ENCODE peak calls at places on chromosomes 3 and 15, in four cellular contexts. One of them, this sample, is unnamed.

GRCh38 chr15:77538793-77539487 is 93.8 kb downstream of the LINGO1 start:
- DNase-seq in heart left ventricle: no peak
- DNase-seq in body of pancreas: peak
- DNase-seq in A549: no peak
- DNase-seq in this sample: no peak

GRCh38 chr3:152524198-152525140 is 255.7 kb downstream of the MBNL1 start:
- DNase-seq in heart left ventricle: peak
- DNase-seq in body of pancreas: peak
- DNase-seq in A549: no peak
- DNase-seq in this sample: no peak

GRCh38 chr3:81837071-81837593 is 75.7 kb upstream of the GBE1 start:
- DNase-seq in heart left ventricle: no peak
- DNase-seq in body of pancreas: no peak
- DNase-seq in A549: no peak
- DNase-seq in this sample: no peak

GRCh38 chr3:136716629-136717028 is 35.5 kb downstream of the STAG1 start:
- DNase-seq in heart left ventricle: no peak
- DNase-seq in body of pancreas: no peak
- DNase-seq in A549: no peak
- DNase-seq in this sample: no peak

GRCh38 chr3:156160653-156161052 is 40.3 kb downstream of the KCNAB1 start:
- DNase-seq in heart left ventricle: no peak
- DNase-seq in body of pancreas: no peak
- DNase-seq in A549: no peak
- DNase-seq in this sample: no peak

GRCh38 chr3:186930639-186931486 is 537 bp downstream of the ST6GAL1 start:
- DNase-seq in heart left ventricle: peak
- DNase-seq in body of pancreas: peak
- DNase-seq in A549: peak
- DNase-seq in this sample: no peak

GRCh38 chr3:46734773-46735172 is 17.1 kb upstream of the PRSS50 start:
- DNase-seq in heart left ventricle: no peak
- DNase-seq in body of pancreas: no peak
- DNase-seq in A549: no peak
- DNase-seq in this sample: no peak

GRCh38 chr3:23915537-23916108 is 1.2 kb downstream of the NKIRAS1 start:
- DNase-seq in heart left ventricle: no peak
- DNase-seq in body of pancreas: no peak
- DNase-seq in A549: no peak
- DNase-seq in this sample: no peak

GRCh38 chr3:46006646-46007045 is 11.0 kb upstream of the FYCO1 start:
- DNase-seq in heart left ventricle: no peak
- DNase-seq in body of pancreas: no peak
- DNase-seq in A549: no peak
- DNase-seq in this sample: no peak

GRCh38 chr3:185691622-185692021 is 105.5 kb downstream of the SENP2 start:
- DNase-seq in heart left ventricle: no peak
- DNase-seq in body of pancreas: no peak
- DNase-seq in A549: no peak
- DNase-seq in this sample: no peak

GRCh38 chr3:38644662-38645053 is 4.8 kb downstream of the SCN5A start:
- DNase-seq in heart left ventricle: peak
- DNase-seq in body of pancreas: no peak
- DNase-seq in A549: no peak
- DNase-seq in this sample: no peak

GRCh38 chr3:162569314-162569713 is 1072.7 kb downstream of the OTOL1 start:
- DNase-seq in heart left ventricle: no peak
- DNase-seq in body of pancreas: no peak
- DNase-seq in A549: no peak
- DNase-seq in this sample: no peak
- TF ChIP-seq POLR2A in heart left ventricle: no peak
- TF ChIP-seq POLR2A in body of pancreas: no peak
- TF ChIP-seq POLR2A in A549: no peak
- TF ChIP-seq POLR2A in this sample: no peak

DNA sequence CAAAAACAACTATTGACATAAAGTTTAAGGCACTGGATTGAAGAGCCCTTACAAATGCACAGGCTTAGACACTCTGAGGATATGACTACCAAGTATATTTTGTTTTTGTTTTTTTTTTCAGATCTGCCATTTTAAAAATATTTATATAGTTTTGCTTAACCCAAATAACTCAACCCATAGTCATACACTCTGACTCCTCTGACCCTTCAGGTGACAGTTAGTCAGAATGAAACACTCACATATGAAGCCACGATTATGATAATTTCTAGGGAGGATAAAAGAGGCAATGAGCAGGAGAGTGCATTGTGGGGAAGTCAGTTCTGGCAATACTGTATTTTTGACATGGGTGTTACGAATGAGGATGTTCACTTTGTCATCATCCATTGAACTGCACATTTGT is 774.7 kb downstream of the MECOM start:
- DNase-seq in heart left ventricle: no peak
- DNase-seq in body of pancreas: no peak
- DNase-seq in A549: no peak
- DNase-seq in this sample: no peak
- TF ChIP-seq POLR2A in heart left ventricle: no peak
- TF ChIP-seq POLR2A in body of pancreas: no peak
- TF ChIP-seq POLR2A in A549: no peak
- TF ChIP-seq POLR2A in this sample: no peak

DNA sequence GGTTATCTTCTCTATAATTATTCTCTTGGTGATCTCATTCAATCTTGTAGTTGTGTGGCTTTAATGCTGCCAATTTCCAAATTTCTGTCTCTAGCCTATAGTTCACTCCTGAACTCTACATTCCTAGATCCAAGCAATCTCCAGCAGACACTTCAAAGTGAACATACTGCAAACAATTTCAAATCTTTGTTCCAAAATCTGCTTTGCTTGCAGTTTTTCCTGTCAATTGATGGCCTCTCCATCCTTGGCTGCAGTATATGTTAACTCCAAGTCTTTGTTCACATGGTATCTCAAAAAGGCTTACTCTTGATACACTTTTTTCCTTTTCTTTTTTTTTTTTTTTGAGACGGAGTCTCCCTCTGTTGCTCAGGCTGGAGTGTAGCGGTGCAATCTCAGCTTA is 17.4 kb downstream of the NAA50 start:
- DNase-seq in heart left ventricle: no peak
- DNase-seq in body of pancreas: no peak
- DNase-seq in A549: no peak
- DNase-seq in this sample: no peak
- TF ChIP-seq POLR2A in heart left ventricle: no peak
- TF ChIP-seq POLR2A in body of pancreas: no peak
- TF ChIP-seq POLR2A in A549: no peak
- TF ChIP-seq POLR2A in this sample: no peak

DNA sequence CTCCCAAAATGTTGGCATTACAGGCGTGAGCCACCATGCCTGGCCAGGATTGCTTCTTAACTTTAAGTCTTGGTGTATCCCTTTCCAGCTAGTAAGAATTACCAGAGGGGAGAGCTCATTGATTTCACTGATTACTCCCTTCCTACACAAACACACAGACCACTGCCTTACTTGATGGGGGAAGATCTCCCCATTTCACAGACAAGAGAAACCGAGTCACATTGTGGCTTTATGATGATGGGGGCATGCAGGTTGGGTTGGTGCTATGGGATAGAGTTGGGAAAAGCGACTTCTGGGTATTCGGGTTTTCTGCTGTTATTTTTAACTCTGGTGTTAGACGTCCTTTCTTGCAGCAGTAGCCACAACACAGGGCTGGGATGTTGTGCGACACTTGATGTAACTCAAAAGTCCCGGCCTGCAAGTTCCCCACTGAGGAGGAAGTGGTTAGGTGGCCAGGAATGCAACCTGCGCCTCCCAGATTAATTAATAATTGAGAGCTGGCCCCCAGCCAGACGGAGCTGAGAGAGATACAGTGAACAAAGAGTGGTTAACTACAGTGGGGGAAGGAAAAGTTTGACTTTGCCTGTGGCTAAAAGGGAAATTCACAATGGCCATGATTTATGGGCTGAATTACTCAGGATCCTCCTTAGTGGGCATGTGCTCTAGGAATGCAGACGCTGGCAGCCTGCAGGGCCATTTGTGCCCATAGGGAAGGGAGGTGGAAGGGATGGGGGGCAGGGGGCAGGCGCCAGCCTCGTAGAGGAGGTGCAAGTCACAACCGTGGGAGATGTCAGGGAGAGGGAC is 63.6 kb downstream of the SMAD6 start:
- DNase-seq in heart left ventricle: peak
- DNase-seq in body of pancreas: peak
- DNase-seq in A549: peak
- DNase-seq in this sample: no peak
- TF ChIP-seq POLR2A in heart left ventricle: no peak
- TF ChIP-seq POLR2A in body of pancreas: peak
- TF ChIP-seq POLR2A in A549: no peak
- TF ChIP-seq POLR2A in this sample: no peak

GRCh38 chr3:121660356-121661171 is at the start of gene HCLS1:
- DNase-seq in heart left ventricle: peak
- DNase-seq in body of pancreas: peak
- DNase-seq in A549: no peak
- DNase-seq in this sample: peak
- TF ChIP-seq POLR2A in heart left ventricle: no peak
- TF ChIP-seq POLR2A in body of pancreas: peak
- TF ChIP-seq POLR2A in A549: no peak
- TF ChIP-seq POLR2A in this sample: peak

GRCh38 chr15:94282269-94283250 is 51.2 kb downstream of the MCTP2 start:
- DNase-seq in heart left ventricle: no peak
- DNase-seq in body of pancreas: peak
- DNase-seq in A549: no peak
- DNase-seq in this sample: no peak

GRCh38 chr15:94286581-94286980 is 55.2 kb downstream of the MCTP2 start:
- DNase-seq in heart left ventricle: no peak
- DNase-seq in body of pancreas: no peak
- DNase-seq in A549: no peak
- DNase-seq in this sample: no peak

GRCh38 chr15:94293411-94294402 is 62.3 kb downstream of the MCTP2 start:
- DNase-seq in heart left ventricle: no peak
- DNase-seq in body of pancreas: peak
- DNase-seq in A549: no peak
- DNase-seq in this sample: no peak

GRCh38 chr15:94287794-94288246 is 56.5 kb downstream of the MCTP2 start:
- DNase-seq in heart left ventricle: no peak
- DNase-seq in body of pancreas: no peak
- DNase-seq in A549: no peak
- DNase-seq in this sample: no peak
- TF ChIP-seq POLR2A in heart left ventricle: no peak
- TF ChIP-seq POLR2A in body of pancreas: no peak
- TF ChIP-seq POLR2A in A549: no peak
- TF ChIP-seq POLR2A in this sample: no peak

GRCh38 chr3:195900426-195901355 is 7.7 kb downstream of the TNK2 start:
- DNase-seq in heart left ventricle: peak
- DNase-seq in body of pancreas: peak
- DNase-seq in A549: no peak
- DNase-seq in this sample: no peak
- TF ChIP-seq POLR2A in heart left ventricle: no peak
- TF ChIP-seq POLR2A in body of pancreas: no peak
- TF ChIP-seq POLR2A in A549: no peak
- TF ChIP-seq POLR2A in this sample: peak

This sample was measured in GM12892.